ENCODE peak calls at places on chromosomes 2 and 18, in eight cellular contexts. One of them, this sample, is unnamed.

GRCh38 chr2:239630618-239631286 is 229.9 kb upstream of the HDAC4 start:
- DNase-seq in iPS-NIHi11: no peak
- DNase-seq in tibial artery: no peak
- DNase-seq in CD4-positive, alpha-beta memory T cell: no peak
- DNase-seq in amniotic stem cell: no peak
- DNase-seq in fibroblast of lung: peak
- DNase-seq in cardiac septum: no peak
- DNase-seq in fibroblast of mammary gland: peak
- DNase-seq in this sample: peak

GRCh38 chr2:55019547-55020258 is 30.5 kb downstream of the RTN4 start:
- DNase-seq in iPS-NIHi11: no peak
- DNase-seq in tibial artery: no peak
- DNase-seq in CD4-positive, alpha-beta memory T cell: no peak
- DNase-seq in amniotic stem cell: no peak
- DNase-seq in fibroblast of lung: no peak
- DNase-seq in cardiac septum: no peak
- DNase-seq in fibroblast of mammary gland: no peak
- DNase-seq in this sample: no peak

GRCh38 chr18:564708-565561 is 15.2 kb upstream of the CETN1 start:
- DNase-seq in iPS-NIHi11: no peak
- DNase-seq in tibial artery: no peak
- DNase-seq in CD4-positive, alpha-beta memory T cell: no peak
- DNase-seq in amniotic stem cell: no peak
- DNase-seq in fibroblast of lung: no peak
- DNase-seq in cardiac septum: no peak
- DNase-seq in fibroblast of mammary gland: peak
- DNase-seq in this sample: no peak

GRCh38 chr2:85457043-85457442 is 38.5 kb downstream of the SH2D6 start:
- DNase-seq in iPS-NIHi11: no peak
- DNase-seq in tibial artery: no peak
- DNase-seq in CD4-positive, alpha-beta memory T cell: no peak
- DNase-seq in amniotic stem cell: no peak
- DNase-seq in fibroblast of lung: no peak
- DNase-seq in cardiac septum: no peak
- DNase-seq in fibroblast of mammary gland: no peak
- DNase-seq in this sample: no peak

GRCh38 chr2:19643117-19643518 is 258.7 kb downstream of the TTC32 start:
- DNase-seq in iPS-NIHi11: no peak
- DNase-seq in tibial artery: no peak
- DNase-seq in CD4-positive, alpha-beta memory T cell: no peak
- DNase-seq in amniotic stem cell: no peak
- DNase-seq in fibroblast of lung: no peak
- DNase-seq in cardiac septum: no peak
- DNase-seq in fibroblast of mammary gland: no peak
- DNase-seq in this sample: no peak

GRCh38 chr2:188196343-188197008 is 95.2 kb upstream of the GULP1 start:
- DNase-seq in iPS-NIHi11: no peak
- DNase-seq in tibial artery: no peak
- DNase-seq in CD4-positive, alpha-beta memory T cell: no peak
- DNase-seq in amniotic stem cell: no peak
- DNase-seq in fibroblast of lung: peak
- DNase-seq in cardiac septum: no peak
- DNase-seq in fibroblast of mammary gland: peak
- DNase-seq in this sample: no peak

GRCh38 chr2:107730898-107731297 is 95.8 kb upstream of the RGPD4 start:
- DNase-seq in iPS-NIHi11: no peak
- DNase-seq in tibial artery: no peak
- DNase-seq in CD4-positive, alpha-beta memory T cell: no peak
- DNase-seq in amniotic stem cell: no peak
- DNase-seq in fibroblast of lung: peak
- DNase-seq in cardiac septum: no peak
- DNase-seq in fibroblast of mammary gland: peak
- DNase-seq in this sample: no peak

GRCh38 chr2:200705305-200705985 is 106.3 kb upstream of the BZW1 start:
- DNase-seq in iPS-NIHi11: peak
- DNase-seq in tibial artery: no peak
- DNase-seq in CD4-positive, alpha-beta memory T cell: no peak
- DNase-seq in amniotic stem cell: no peak
- DNase-seq in fibroblast of lung: peak
- DNase-seq in cardiac septum: no peak
- DNase-seq in fibroblast of mammary gland: peak
- DNase-seq in this sample: peak

GRCh38 chr2:205073433-205074020 is 528.3 kb downstream of the PARD3B start:
- DNase-seq in iPS-NIHi11: no peak
- DNase-seq in tibial artery: no peak
- DNase-seq in CD4-positive, alpha-beta memory T cell: no peak
- DNase-seq in amniotic stem cell: no peak
- DNase-seq in fibroblast of lung: no peak
- DNase-seq in cardiac septum: no peak
- DNase-seq in fibroblast of mammary gland: no peak
- DNase-seq in this sample: no peak

GRCh38 chr18:12403601-12404506 is 3.9 kb upstream of the PRELID3A start:
- DNase-seq in iPS-NIHi11: no peak
- DNase-seq in tibial artery: no peak
- DNase-seq in CD4-positive, alpha-beta memory T cell: no peak
- DNase-seq in amniotic stem cell: peak
- DNase-seq in fibroblast of lung: peak
- DNase-seq in cardiac septum: peak
- DNase-seq in fibroblast of mammary gland: peak
- DNase-seq in this sample: no peak

GRCh38 chr2:224876522-224876921 is 160.4 kb upstream of the CCDC195 start:
- DNase-seq in iPS-NIHi11: no peak
- DNase-seq in tibial artery: no peak
- DNase-seq in CD4-positive, alpha-beta memory T cell: no peak
- DNase-seq in amniotic stem cell: no peak
- DNase-seq in fibroblast of lung: no peak
- DNase-seq in cardiac septum: no peak
- DNase-seq in fibroblast of mammary gland: no peak
- DNase-seq in this sample: no peak

GRCh38 chr18:32469691-32470131 is 971 bp downstream of the GAREM1 start:
- DNase-seq in iPS-NIHi11: no peak
- DNase-seq in tibial artery: no peak
- DNase-seq in CD4-positive, alpha-beta memory T cell: no peak
- DNase-seq in amniotic stem cell: no peak
- DNase-seq in fibroblast of lung: peak
- DNase-seq in cardiac septum: no peak
- DNase-seq in fibroblast of mammary gland: peak
- DNase-seq in this sample: peak

GRCh38 chr2:10369269-10370255 is 66.9 kb downstream of the HPCAL1 start:
- DNase-seq in iPS-NIHi11: no peak
- DNase-seq in tibial artery: no peak
- DNase-seq in CD4-positive, alpha-beta memory T cell: no peak
- DNase-seq in amniotic stem cell: no peak
- DNase-seq in fibroblast of lung: no peak
- DNase-seq in cardiac septum: no peak
- DNase-seq in fibroblast of mammary gland: no peak
- DNase-seq in this sample: no peak

GRCh38 chr2:108363900-108364225 is 13.9 kb upstream of the SULT1C4 start:
- DNase-seq in iPS-NIHi11: no peak
- DNase-seq in tibial artery: no peak
- DNase-seq in CD4-positive, alpha-beta memory T cell: no peak
- DNase-seq in amniotic stem cell: no peak
- DNase-seq in fibroblast of lung: no peak
- DNase-seq in cardiac septum: no peak
- DNase-seq in fibroblast of mammary gland: no peak
- DNase-seq in this sample: no peak

GRCh38 chr2:26298638-26299393 is 47.1 kb upstream of the SELENOI start:
- DNase-seq in iPS-NIHi11: peak
- DNase-seq in tibial artery: peak
- DNase-seq in CD4-positive, alpha-beta memory T cell: no peak
- DNase-seq in amniotic stem cell: no peak
- DNase-seq in fibroblast of lung: peak
- DNase-seq in cardiac septum: no peak
- DNase-seq in fibroblast of mammary gland: peak
- DNase-seq in this sample: peak

GRCh38 chr18:63492851-63493250 is 16.1 kb downstream of the SERPINB5 start:
- DNase-seq in iPS-NIHi11: no peak
- DNase-seq in tibial artery: no peak
- DNase-seq in CD4-positive, alpha-beta memory T cell: no peak
- DNase-seq in amniotic stem cell: no peak
- DNase-seq in fibroblast of lung: peak
- DNase-seq in cardiac septum: no peak
- DNase-seq in fibroblast of mammary gland: no peak
- DNase-seq in this sample: no peak

GRCh38 chr18:3649559-3650426 is 199.8 kb downstream of the TGIF1 start:
- DNase-seq in iPS-NIHi11: no peak
- DNase-seq in tibial artery: peak
- DNase-seq in CD4-positive, alpha-beta memory T cell: no peak
- DNase-seq in amniotic stem cell: no peak
- DNase-seq in fibroblast of lung: peak
- DNase-seq in cardiac septum: no peak
- DNase-seq in fibroblast of mammary gland: peak
- DNase-seq in this sample: peak

GRCh38 chr2:20168048-20168726 is 56.7 kb downstream of the SDC1 start:
- DNase-seq in iPS-NIHi11: no peak
- DNase-seq in tibial artery: no peak
- DNase-seq in CD4-positive, alpha-beta memory T cell: no peak
- DNase-seq in amniotic stem cell: no peak
- DNase-seq in fibroblast of lung: no peak
- DNase-seq in cardiac septum: no peak
- DNase-seq in fibroblast of mammary gland: no peak
- DNase-seq in this sample: no peak

GRCh38 chr2:56314809-56315208 is 131.0 kb downstream of the CCDC85A start:
- DNase-seq in iPS-NIHi11: no peak
- DNase-seq in tibial artery: no peak
- DNase-seq in CD4-positive, alpha-beta memory T cell: no peak
- DNase-seq in amniotic stem cell: no peak
- DNase-seq in fibroblast of lung: no peak
- DNase-seq in cardiac septum: no peak
- DNase-seq in fibroblast of mammary gland: peak
- DNase-seq in this sample: no peak

GRCh38 chr2:102703748-102704147 is 58.1 kb upstream of the TMEM182 start:
- DNase-seq in iPS-NIHi11: peak
- DNase-seq in tibial artery: no peak
- DNase-seq in CD4-positive, alpha-beta memory T cell: no peak
- DNase-seq in amniotic stem cell: no peak
- DNase-seq in fibroblast of lung: peak
- DNase-seq in cardiac septum: no peak
- DNase-seq in fibroblast of mammary gland: peak
- DNase-seq in this sample: peak

GRCh38 chr18:75205760-75206109 is 3.2 kb downstream of the PTGR3 start:
- DNase-seq in iPS-NIHi11: no peak
- DNase-seq in tibial artery: no peak
- DNase-seq in CD4-positive, alpha-beta memory T cell: no peak
- DNase-seq in amniotic stem cell: no peak
- DNase-seq in fibroblast of lung: no peak
- DNase-seq in cardiac septum: no peak
- DNase-seq in fibroblast of mammary gland: peak
- DNase-seq in this sample: peak

GRCh38 chr2:3104261-3104660 is 273.4 kb downstream of the EIPR1 start:
- DNase-seq in iPS-NIHi11: no peak
- DNase-seq in tibial artery: no peak
- DNase-seq in CD4-positive, alpha-beta memory T cell: no peak
- DNase-seq in amniotic stem cell: no peak
- DNase-seq in fibroblast of lung: no peak
- DNase-seq in cardiac septum: no peak
- DNase-seq in fibroblast of mammary gland: no peak
- DNase-seq in this sample: no peak

GRCh38 chr2:219968685-219969345 is 341.4 kb downstream of the SLC4A3 start:
- DNase-seq in iPS-NIHi11: no peak
- DNase-seq in tibial artery: no peak
- DNase-seq in CD4-positive, alpha-beta memory T cell: no peak
- DNase-seq in amniotic stem cell: no peak
- DNase-seq in fibroblast of lung: peak
- DNase-seq in cardiac septum: no peak
- DNase-seq in fibroblast of mammary gland: peak
- DNase-seq in this sample: no peak

GRCh38 chr2:237483018-237483731 is 3.9 kb upstream of the MLPH start:
- DNase-seq in iPS-NIHi11: no peak
- DNase-seq in tibial artery: no peak
- DNase-seq in CD4-positive, alpha-beta memory T cell: no peak
- DNase-seq in amniotic stem cell: no peak
- DNase-seq in fibroblast of lung: peak
- DNase-seq in cardiac septum: no peak
- DNase-seq in fibroblast of mammary gland: peak
- DNase-seq in this sample: no peak

GRCh38 chr18:36693931-36694661 is 134.7 kb downstream of the TPGS2 start:
- DNase-seq in iPS-NIHi11: no peak
- DNase-seq in tibial artery: no peak
- DNase-seq in CD4-positive, alpha-beta memory T cell: no peak
- DNase-seq in amniotic stem cell: peak
- DNase-seq in fibroblast of lung: peak
- DNase-seq in cardiac septum: no peak
- DNase-seq in fibroblast of mammary gland: peak
- DNase-seq in this sample: no peak

GRCh38 chr18:63342206-63342605 is 22.6 kb upstream of the BCL2 start:
- DNase-seq in iPS-NIHi11: peak
- DNase-seq in tibial artery: no peak
- DNase-seq in CD4-positive, alpha-beta memory T cell: no peak
- DNase-seq in amniotic stem cell: no peak
- DNase-seq in fibroblast of lung: peak
- DNase-seq in cardiac septum: no peak
- DNase-seq in fibroblast of mammary gland: peak
- DNase-seq in this sample: peak

GRCh38 chr18:62651276-62652031 is 63.9 kb upstream of the PHLPP1 start:
- DNase-seq in iPS-NIHi11: no peak
- DNase-seq in tibial artery: no peak
- DNase-seq in CD4-positive, alpha-beta memory T cell: no peak
- DNase-seq in amniotic stem cell: no peak
- DNase-seq in fibroblast of lung: no peak
- DNase-seq in cardiac septum: no peak
- DNase-seq in fibroblast of mammary gland: no peak
- DNase-seq in this sample: no peak

GRCh38 chr2:11698009-11698922 is 28.3 kb upstream of the NTSR2 start:
- DNase-seq in iPS-NIHi11: no peak
- DNase-seq in tibial artery: peak
- DNase-seq in CD4-positive, alpha-beta memory T cell: no peak
- DNase-seq in amniotic stem cell: no peak
- DNase-seq in fibroblast of lung: peak
- DNase-seq in cardiac septum: no peak
- DNase-seq in fibroblast of mammary gland: peak
- DNase-seq in this sample: no peak

GRCh38 chr2:175966839-175967238 is 35.2 kb downstream of the LNPK start:
- DNase-seq in iPS-NIHi11: no peak
- DNase-seq in tibial artery: no peak
- DNase-seq in CD4-positive, alpha-beta memory T cell: no peak
- DNase-seq in amniotic stem cell: no peak
- DNase-seq in fibroblast of lung: no peak
- DNase-seq in cardiac septum: no peak
- DNase-seq in fibroblast of mammary gland: no peak
- DNase-seq in this sample: no peak

GRCh38 chr2:111119004-111119846 is 1.5 kb upstream of the BCL2L11 start:
- DNase-seq in iPS-NIHi11: no peak
- DNase-seq in tibial artery: no peak
- DNase-seq in CD4-positive, alpha-beta memory T cell: peak
- DNase-seq in amniotic stem cell: no peak
- DNase-seq in fibroblast of lung: no peak
- DNase-seq in cardiac septum: no peak
- DNase-seq in fibroblast of mammary gland: no peak
- DNase-seq in this sample: peak

GRCh38 chr2:176122633-176123482 is at the start of gene HOXD9:
- DNase-seq in iPS-NIHi11: peak
- DNase-seq in tibial artery: peak
- DNase-seq in CD4-positive, alpha-beta memory T cell: no peak
- DNase-seq in amniotic stem cell: no peak
- DNase-seq in fibroblast of lung: no peak
- DNase-seq in cardiac septum: no peak
- DNase-seq in fibroblast of mammary gland: peak
- DNase-seq in this sample: peak

GRCh38 chr2:139836769-139837168 is 1056.6 kb upstream of the NXPH2 start:
- DNase-seq in iPS-NIHi11: no peak
- DNase-seq in tibial artery: no peak
- DNase-seq in CD4-positive, alpha-beta memory T cell: no peak
- DNase-seq in amniotic stem cell: no peak
- DNase-seq in fibroblast of lung: no peak
- DNase-seq in cardiac septum: no peak
- DNase-seq in fibroblast of mammary gland: no peak
- DNase-seq in this sample: no peak

GRCh38 chr2:201448067-201448466 is 3.2 kb downstream of the TRAK2 start:
- DNase-seq in iPS-NIHi11: no peak
- DNase-seq in tibial artery: no peak
- DNase-seq in CD4-positive, alpha-beta memory T cell: no peak
- DNase-seq in amniotic stem cell: no peak
- DNase-seq in fibroblast of lung: no peak
- DNase-seq in cardiac septum: no peak
- DNase-seq in fibroblast of mammary gland: no peak
- DNase-seq in this sample: no peak

GRCh38 chr18:24490545-24490944 is 30.1 kb downstream of the HRH4 start:
- DNase-seq in iPS-NIHi11: no peak
- DNase-seq in tibial artery: no peak
- DNase-seq in CD4-positive, alpha-beta memory T cell: no peak
- DNase-seq in amniotic stem cell: no peak
- DNase-seq in fibroblast of lung: peak
- DNase-seq in cardiac septum: no peak
- DNase-seq in fibroblast of mammary gland: no peak
- DNase-seq in this sample: no peak